ENCODE peak calls at places on chromosome 11, in six cellular contexts. K is transverse colon, C is cardiac muscle cell, Q is neural progenitor cell, N is tibial nerve, E is stomach. J is an unnamed sample.
A peak's percentile ranks its signal among the peaks of the same experiment; 100 is the strongest.

GRCh38 chr11:112612283-112612849 is 348.9 kb upstream of the NCAM1 start:
- DNase-seq in K (no peak), C (peak; percentile 42), Q (peak; percentile 65), N (no peak), E (no peak), J (no peak)

GRCh38 chr11:70191495-70192140 is 11.5 kb upstream of the FADD start:
- DNase-seq in K (peak; percentile 79), C (peak; percentile 91), Q (peak; percentile 92), N (peak; percentile 26), E (peak; percentile 87), J (peak; percentile 80)

GRCh38 chr11:47918370-47918690 is 62.0 kb upstream of the PTPRJ start:
- DNase-seq in K (no peak), C (no peak), Q (no peak), N (no peak), E (no peak), J (no peak)

GRCh38 chr11:34466802-34467488 is 28.2 kb downstream of the CAT start:
- DNase-seq in K (no peak), C (no peak), Q (no peak), N (no peak), E (no peak), J (no peak)

GRCh38 chr11:30459821-30460220 is 126.3 kb downstream of the MPPED2 start:
- DNase-seq in K (no peak), C (no peak), Q (no peak), N (no peak), E (no peak), J (no peak)

GRCh38 chr11:86784247-86784681 is 16.1 kb upstream of the PRSS23 start:
- DNase-seq in K (no peak), C (no peak), Q (no peak), N (no peak), E (no peak), J (no peak)

GRCh38 chr11:58003036-58003435 is 20.6 kb upstream of the OR9Q1 start:
- DNase-seq in K (no peak), C (no peak), Q (no peak), N (no peak), E (no peak), J (no peak)

GRCh38 chr11:116879789-116880402 is 42.5 kb upstream of the APOA1 start:
- DNase-seq in K (no peak), C (peak; percentile 72), Q (peak; percentile 73), N (no peak), E (no peak), J (no peak)

GRCh38 chr11:69142894-69143293 is 12.8 kb upstream of the SMIM38 start:
- DNase-seq in K (no peak), C (no peak), Q (no peak), N (no peak), E (peak; percentile 1), J (no peak)

GRCh38 chr11:45150943-45151342 is 4.5 kb downstream of the PRDM11 start:
- DNase-seq in K (no peak), C (no peak), Q (no peak), N (no peak), E (no peak), J (no peak)

GRCh38 chr11:2165571-2165970 is 4.6 kb upstream of the INS start:
- DNase-seq in K (no peak), C (no peak), Q (no peak), N (no peak), E (no peak), J (no peak)

GRCh38 chr11:24900960-24901549 is 404.2 kb downstream of the LUZP2 start:
- DNase-seq in K (no peak), C (no peak), Q (no peak), N (no peak), E (no peak), J (no peak)

GRCh38 chr11:110873953-110874352 is 161.7 kb upstream of the ARHGAP20 start:
- DNase-seq in K (no peak), C (no peak), Q (no peak), N (no peak), E (no peak), J (no peak)

GRCh38 chr11:5722622-5723021 is 13.6 kb upstream of the OR56B1 start:
- DNase-seq in K (no peak), C (no peak), Q (no peak), N (no peak), E (no peak), J (no peak)

GRCh38 chr11:59810911-59811259 is 307 bp upstream of the MRPL16 start:
- DNase-seq in K (no peak), C (no peak), Q (no peak), N (no peak), E (no peak), J (no peak)

GRCh38 chr11:123537726-123538125 is 107.7 kb downstream of the GRAMD1B start:
- DNase-seq in K (no peak), C (no peak), Q (no peak), N (no peak), E (no peak), J (no peak)

GRCh38 chr11:69642549-69642912 is 1.6 kb downstream of the CCND1 start:
- DNase-seq in K (peak; percentile 59), C (peak; percentile 34), Q (peak; percentile 60), N (no peak), E (peak; percentile 52), J (peak; percentile 90)

GRCh38 chr11:75055511-75055910 is 41.2 kb downstream of the OR2AT4 start:
- DNase-seq in K (no peak), C (no peak), Q (no peak), N (no peak), E (no peak), J (no peak)

GRCh38 chr11:40885257-40885947 is 574.0 kb downstream of the LRRC4C start:
- DNase-seq in K (no peak), C (no peak), Q (no peak), N (no peak), E (no peak), J (no peak)

GRCh38 chr11:111632798-111633197 is 30.5 kb downstream of the SIK2 start:
- DNase-seq in K (no peak), C (no peak), Q (no peak), N (no peak), E (no peak), J (no peak)

GRCh38 chr11:107157809-107158187 is 139.5 kb upstream of the GUCY1A2 start:
- DNase-seq in K (no peak), C (no peak), Q (no peak), N (no peak), E (no peak), J (no peak)

GRCh38 chr11:1377231-1377780 is 12.4 kb upstream of the BRSK2 start:
- DNase-seq in K (no peak), C (no peak), Q (no peak), N (no peak), E (no peak), J (no peak)

GRCh38 chr11:122077459-122077858 is 38.6 kb downstream of the BLID start:
- DNase-seq in K (no peak), C (no peak), Q (no peak), N (no peak), E (no peak), J (no peak)

GRCh38 chr11:92838655-92839334 is 130.7 kb upstream of the MTNR1B start:
- DNase-seq in K (no peak), C (peak; percentile 68), Q (peak; percentile 56), N (no peak), E (no peak), J (no peak)

GRCh38 chr11:118792642-118793124 is 1.7 kb upstream of the DDX6 start:
- DNase-seq in K (peak; percentile 85), C (peak; percentile 86), Q (peak; percentile 91), N (peak; percentile 22), E (peak; percentile 68), J (no peak)

GRCh38 chr11:47005441-47005840 is 68.9 kb downstream of the CSTPP1 start:
- DNase-seq in K (no peak), C (no peak), Q (no peak), N (no peak), E (no peak), J (no peak)

GRCh38 chr11:7060828-7061227 is 28.0 kb upstream of the RBMXL2 start:
- DNase-seq in K (no peak), C (no peak), Q (no peak), N (no peak), E (no peak), J (no peak)

GRCh38 chr11:12048936-12049790 is 40.7 kb upstream of the DKK3 start:
- DNase-seq in K (no peak), C (no peak), Q (no peak), N (no peak), E (no peak), J (no peak)
- H3K4me1 ChIP-seq in K (no peaks in the 10 kb centered on the region), C (peaks cover 5% of the 10 kb centered on the region), Q (no peaks in the 10 kb centered on the region), N (no peaks in the 10 kb centered on the region), E (peaks cover 33% of the 10 kb centered on the region), J (peaks cover 13% of the 10 kb centered on the region)

DNA sequence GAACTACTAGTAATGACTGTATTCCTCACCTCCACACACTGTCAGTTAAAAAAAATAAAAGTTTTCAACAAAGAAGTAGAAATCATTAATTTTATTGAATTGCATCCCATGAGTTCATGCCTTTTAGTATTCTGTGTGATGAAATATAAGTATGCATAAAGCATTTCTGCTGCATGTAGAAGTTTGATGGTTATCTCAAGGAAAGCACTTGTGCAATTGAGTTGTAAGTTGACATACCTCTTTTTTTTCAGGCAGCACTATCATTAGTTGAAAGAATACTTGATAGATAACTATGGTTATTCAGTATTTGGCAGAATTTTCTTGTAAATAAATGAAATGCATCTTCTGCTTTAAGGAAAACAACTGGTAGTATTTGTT is 104.4 kb downstream of the STIM1 start:
- DNase-seq in K (no peak), C (no peak), Q (no peak), N (no peak), E (no peak), J (no peak)
- H3K4me1 ChIP-seq in K (no peaks in the 10 kb centered on the region), C (peaks cover 9% of the 10 kb centered on the region), Q (peaks cover 9% of the 10 kb centered on the region), N (no peaks in the 10 kb centered on the region), E (no peaks in the 10 kb centered on the region), J (no peaks in the 10 kb centered on the region)

GRCh38 chr11:114054830-114055229 is 4.7 kb upstream of the ZBTB16 start:
- DNase-seq in K (no peak), C (no peak), Q (no peak), N (no peak), E (no peak), J (no peak)
- H3K4me1 ChIP-seq in K (peaks cover 10% of the 10 kb centered on the region), C (peaks cover 17% of the 10 kb centered on the region), Q (peaks cover 34% of the 10 kb centered on the region), N (peaks cover 14% of the 10 kb centered on the region), E (peaks cover 22% of the 10 kb centered on the region), J (peaks cover 18% of the 10 kb centered on the region)

GRCh38 chr11:119880143-119880542 is 151.1 kb upstream of the NECTIN1 start:
- DNase-seq in K (no peak), C (no peak), Q (peak; percentile 51), N (no peak), E (peak; percentile 34), J (no peak)

GRCh38 chr11:119885067-119885466 is 156.1 kb upstream of the NECTIN1 start:
- DNase-seq in K (no peak), C (peak; percentile 47), Q (no peak), N (no peak), E (no peak), J (no peak)

GRCh38 chr11:119880873-119881272 is 151.9 kb upstream of the NECTIN1 start:
- DNase-seq in K (no peak), C (no peak), Q (no peak), N (no peak), E (no peak), J (no peak)

GRCh38 chr11:119878990-119879389 is 150.0 kb upstream of the NECTIN1 start:
- DNase-seq in K (no peak), C (no peak), Q (no peak), N (no peak), E (no peak), J (no peak)

DNA sequence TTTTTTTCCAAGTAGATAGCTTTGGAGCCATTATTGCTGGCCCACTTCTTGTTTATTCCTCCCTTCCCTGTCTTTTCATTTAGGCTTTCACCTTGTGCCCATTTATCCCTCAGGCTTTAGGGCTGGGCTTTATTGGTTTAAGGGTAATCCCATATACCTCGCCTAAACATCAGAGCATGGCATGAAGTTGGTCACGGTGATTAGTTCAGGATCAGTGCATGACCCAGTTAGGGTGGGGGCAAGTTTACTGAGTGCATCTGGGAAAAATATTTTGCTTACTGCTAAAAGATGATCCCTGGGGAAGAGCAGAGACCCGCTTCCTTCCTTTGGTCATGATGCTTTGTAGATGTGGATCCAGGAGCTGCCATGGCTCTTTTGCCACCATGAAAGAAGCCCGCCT is 153.3 kb upstream of the NECTIN1 start:
- DNase-seq in K (no peak), C (no peak), Q (no peak), N (no peak), E (no peak), J (no peak)
- H3K4me1 ChIP-seq in K (no peaks in the 10 kb centered on the region), C (peaks cover 33% of the 10 kb centered on the region), Q (peaks cover 14% of the 10 kb centered on the region), N (no peaks in the 10 kb centered on the region), E (no peaks in the 10 kb centered on the region), J (no peaks in the 10 kb centered on the region)